ENCODE peak calls at places on chromosomes 5 and 9, in seven cellular contexts. V, H, O, A, G, X and Q are unnamed samples.

GRCh38 chr9:91383577-91383976 is 21.9 kb upstream of the AUH start:
- DNase-seq in X (no peak), A (no peak), H (no peak), O (no peak), V (no peak), G (no peak), Q (no peak)

GRCh38 chr5:69007726-69008368 is 86.0 kb upstream of the SLC30A5 start:
- DNase-seq in H (peak; percentile 11), X (peak; percentile 20), O (peak; percentile 79), V (peak; percentile 49), A (peak; percentile 38), G (peak; percentile 43), Q (peak; percentile 44)

GRCh38 chr5:58060971-58061370 is 398.9 kb downstream of the PLK2 start:
- DNase-seq in A (peak; percentile 8), X (peak; percentile 58), G (no peak), O (no peak), V (peak; percentile 72), H (peak; percentile 73), Q (no peak)

GRCh38 chr5:107449369-107449768 is 221.4 kb downstream of the EFNA5 start:
- DNase-seq in V (no peak), A (no peak), X (no peak), O (no peak), H (no peak), G (no peak), Q (no peak)

GRCh38 chr9:119788876-119789275 is 419.6 kb upstream of the BRINP1 start:
- DNase-seq in X (no peak), A (no peak), H (no peak), G (no peak), O (no peak), V (no peak), Q (no peak)

GRCh38 chr5:74638776-74639537 is 1.6 kb downstream of the ENC1 start:
- DNase-seq in G (no peak), A (peak; percentile 66), O (no peak), H (peak; percentile 72), X (peak; percentile 14), V (no peak), Q (no peak)

GRCh38 chr5:97191893-97192292 is 8.8 kb upstream of the RIOK2 start:
- DNase-seq in V (no peak), H (no peak), A (no peak), X (no peak), G (no peak), O (no peak), Q (no peak)

GRCh38 chr9:112179816-112180215 is 4.7 kb upstream of the SUSD1 start:
- DNase-seq in A (no peak), H (peak; percentile 46), G (no peak), V (peak; percentile 56), X (peak; percentile 93), O (no peak), Q (no peak)

GRCh38 chr5:124736814-124737186 is 9.6 kb downstream of the ZNF608 start:
- DNase-seq in G (no peak), A (no peak), X (no peak), H (no peak), V (no peak), O (no peak), Q (no peak)

GRCh38 chr5:66680227-66680626 is 84.0 kb downstream of the MAST4 start:
- DNase-seq in X (no peak), H (no peak), G (no peak), O (no peak), V (no peak), A (no peak), Q (no peak)

GRCh38 chr5:179345429-179346321 is at the start of gene ADAMTS2:
- DNase-seq in X (peak; percentile 78), H (no peak), G (no peak), V (peak; percentile 95), O (peak; percentile 39), A (peak; percentile 14), Q (no peak)

GRCh38 chr5:32392039-32392438 is 52.5 kb downstream of the ZFR start:
- DNase-seq in O (no peak), G (no peak), H (no peak), V (no peak), X (peak; percentile 9), A (no peak), Q (no peak)